ENCODE peak calls at places on chromosomes 6 and 20, in nine cellular contexts. One of them, this sample, is unnamed.

GRCh38 chr6:24702720-24703282 is 16.2 kb downstream of the C6orf62 start:
- DNase-seq in substantia nigra: no peak
- DNase-seq in aorta: no peak
- DNase-seq in WERI-Rb-1: no peak
- DNase-seq in tibial artery: no peak
- DNase-seq in GM23248: no peak
- DNase-seq in CD4-positive, CD25-positive, alpha-beta regulatory T cell: no peak
- DNase-seq in left lung: no peak
- DNase-seq in body of pancreas: no peak
- DNase-seq in this sample: no peak

GRCh38 chr20:1489764-1490436 is 1.3 kb downstream of the SIRPB2 start:
- DNase-seq in substantia nigra: no peak
- DNase-seq in aorta: no peak
- DNase-seq in WERI-Rb-1: no peak
- DNase-seq in tibial artery: no peak
- DNase-seq in GM23248: peak
- DNase-seq in CD4-positive, CD25-positive, alpha-beta regulatory T cell: no peak
- DNase-seq in left lung: peak
- DNase-seq in body of pancreas: no peak
- DNase-seq in this sample: no peak

GRCh38 chr6:15409301-15410125 is 163.6 kb downstream of the JARID2 start:
- DNase-seq in substantia nigra: no peak
- DNase-seq in aorta: no peak
- DNase-seq in WERI-Rb-1: no peak
- DNase-seq in tibial artery: no peak
- DNase-seq in GM23248: no peak
- DNase-seq in CD4-positive, CD25-positive, alpha-beta regulatory T cell: no peak
- DNase-seq in left lung: no peak
- DNase-seq in body of pancreas: no peak
- DNase-seq in this sample: no peak

GRCh38 chr6:106799008-106799952 is 169.9 kb downstream of the QRSL1 start:
- DNase-seq in substantia nigra: no peak
- DNase-seq in aorta: no peak
- DNase-seq in WERI-Rb-1: no peak
- DNase-seq in tibial artery: no peak
- DNase-seq in GM23248: peak
- DNase-seq in CD4-positive, CD25-positive, alpha-beta regulatory T cell: peak
- DNase-seq in left lung: no peak
- DNase-seq in body of pancreas: no peak
- DNase-seq in this sample: no peak

GRCh38 chr6:134035823-134036296 is 16.6 kb downstream of the SLC2A12 start:
- DNase-seq in substantia nigra: peak
- DNase-seq in aorta: no peak
- DNase-seq in WERI-Rb-1: no peak
- DNase-seq in tibial artery: no peak
- DNase-seq in GM23248: peak
- DNase-seq in CD4-positive, CD25-positive, alpha-beta regulatory T cell: no peak
- DNase-seq in left lung: no peak
- DNase-seq in body of pancreas: peak
- DNase-seq in this sample: no peak

GRCh38 chr20:11716239-11716944 is 201.3 kb upstream of the BTBD3 start:
- DNase-seq in substantia nigra: no peak
- DNase-seq in aorta: no peak
- DNase-seq in WERI-Rb-1: peak
- DNase-seq in tibial artery: no peak
- DNase-seq in GM23248: peak
- DNase-seq in CD4-positive, CD25-positive, alpha-beta regulatory T cell: no peak
- DNase-seq in left lung: no peak
- DNase-seq in body of pancreas: no peak
- DNase-seq in this sample: no peak

GRCh38 chr6:133040025-133040838 is 200.9 kb upstream of the EYA4 start:
- DNase-seq in substantia nigra: no peak
- DNase-seq in aorta: no peak
- DNase-seq in WERI-Rb-1: peak
- DNase-seq in tibial artery: no peak
- DNase-seq in GM23248: peak
- DNase-seq in CD4-positive, CD25-positive, alpha-beta regulatory T cell: peak
- DNase-seq in left lung: no peak
- DNase-seq in body of pancreas: no peak
- DNase-seq in this sample: no peak

GRCh38 chr20:17549131-17549530 is 18.0 kb upstream of the BFSP1 start:
- DNase-seq in substantia nigra: no peak
- DNase-seq in aorta: no peak
- DNase-seq in WERI-Rb-1: no peak
- DNase-seq in tibial artery: no peak
- DNase-seq in GM23248: no peak
- DNase-seq in CD4-positive, CD25-positive, alpha-beta regulatory T cell: no peak
- DNase-seq in left lung: no peak
- DNase-seq in body of pancreas: no peak
- DNase-seq in this sample: no peak

GRCh38 chr6:67606905-67607828 is 1027.9 kb upstream of the ADGRB3 start:
- DNase-seq in substantia nigra: no peak
- DNase-seq in aorta: no peak
- DNase-seq in WERI-Rb-1: no peak
- DNase-seq in tibial artery: no peak
- DNase-seq in GM23248: no peak
- DNase-seq in CD4-positive, CD25-positive, alpha-beta regulatory T cell: no peak
- DNase-seq in left lung: no peak
- DNase-seq in body of pancreas: no peak
- DNase-seq in this sample: no peak

GRCh38 chr6:107763959-107764358 is 60.2 kb downstream of the SCML4 start:
- DNase-seq in substantia nigra: no peak
- DNase-seq in aorta: no peak
- DNase-seq in WERI-Rb-1: no peak
- DNase-seq in tibial artery: no peak
- DNase-seq in GM23248: peak
- DNase-seq in CD4-positive, CD25-positive, alpha-beta regulatory T cell: no peak
- DNase-seq in left lung: no peak
- DNase-seq in body of pancreas: no peak
- DNase-seq in this sample: no peak

GRCh38 chr6:39791850-39792500 is at the start of gene DAAM2:
- DNase-seq in substantia nigra: no peak
- DNase-seq in aorta: peak
- DNase-seq in WERI-Rb-1: peak
- DNase-seq in tibial artery: peak
- DNase-seq in GM23248: peak
- DNase-seq in CD4-positive, CD25-positive, alpha-beta regulatory T cell: no peak
- DNase-seq in left lung: peak
- DNase-seq in body of pancreas: peak
- DNase-seq in this sample: no peak

GRCh38 chr6:45697605-45698004 is 318.1 kb downstream of the CLIC5 start:
- DNase-seq in substantia nigra: no peak
- DNase-seq in aorta: no peak
- DNase-seq in WERI-Rb-1: no peak
- DNase-seq in tibial artery: no peak
- DNase-seq in GM23248: peak
- DNase-seq in CD4-positive, CD25-positive, alpha-beta regulatory T cell: no peak
- DNase-seq in left lung: no peak
- DNase-seq in body of pancreas: no peak
- DNase-seq in this sample: no peak

GRCh38 chr6:31586596-31586995 is 519 bp downstream of the LST1 start:
- DNase-seq in substantia nigra: no peak
- DNase-seq in aorta: no peak
- DNase-seq in WERI-Rb-1: no peak
- DNase-seq in tibial artery: no peak
- DNase-seq in GM23248: no peak
- DNase-seq in CD4-positive, CD25-positive, alpha-beta regulatory T cell: peak
- DNase-seq in left lung: peak
- DNase-seq in body of pancreas: no peak
- DNase-seq in this sample: peak

GRCh38 chr6:86937219-86938079 is at the start of gene HTR1E:
- DNase-seq in substantia nigra: no peak
- DNase-seq in aorta: peak
- DNase-seq in WERI-Rb-1: peak
- DNase-seq in tibial artery: no peak
- DNase-seq in GM23248: peak
- DNase-seq in CD4-positive, CD25-positive, alpha-beta regulatory T cell: peak
- DNase-seq in left lung: no peak
- DNase-seq in body of pancreas: peak
- DNase-seq in this sample: no peak

GRCh38 chr20:51318058-51318960 is 224.2 kb downstream of the NFATC2 start:
- DNase-seq in substantia nigra: no peak
- DNase-seq in aorta: no peak
- DNase-seq in WERI-Rb-1: peak
- DNase-seq in tibial artery: no peak
- DNase-seq in GM23248: peak
- DNase-seq in CD4-positive, CD25-positive, alpha-beta regulatory T cell: peak
- DNase-seq in left lung: no peak
- DNase-seq in body of pancreas: peak
- DNase-seq in this sample: peak

DNA sequence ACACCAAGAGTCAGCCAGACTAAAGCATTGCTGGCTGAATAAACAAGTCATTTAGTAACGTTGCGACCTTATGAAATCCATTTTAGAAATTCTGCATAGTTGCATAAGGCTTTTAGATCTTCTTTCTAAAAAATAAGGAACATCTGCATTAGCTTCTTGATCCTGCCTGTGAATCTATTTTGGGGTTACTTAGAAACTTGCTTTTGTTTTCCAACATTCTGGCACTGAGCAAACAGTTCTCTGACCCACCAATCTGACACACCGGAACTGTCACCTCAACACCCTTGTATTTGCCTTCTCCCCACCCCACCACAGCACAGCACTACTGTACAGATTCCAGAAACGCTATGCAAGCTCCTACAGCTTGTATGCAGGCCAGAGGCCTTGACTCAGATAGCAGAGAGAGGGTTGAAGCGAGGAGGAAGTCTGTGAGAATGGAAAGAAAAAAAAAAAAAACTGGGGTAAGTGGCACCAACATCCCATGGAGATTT is 55.0 kb downstream of the KIF13A start:
- DNase-seq in substantia nigra: no peak
- DNase-seq in aorta: no peak
- DNase-seq in WERI-Rb-1: no peak
- DNase-seq in tibial artery: no peak
- DNase-seq in GM23248: peak
- DNase-seq in CD4-positive, CD25-positive, alpha-beta regulatory T cell: no peak
- DNase-seq in left lung: peak
- DNase-seq in body of pancreas: peak
- DNase-seq in this sample: no peak
- H3K27ac ChIP-seq in substantia nigra: peak
- H3K27ac ChIP-seq in aorta: peak
- H3K27ac ChIP-seq in WERI-Rb-1: no peak
- H3K27ac ChIP-seq in tibial artery: peak
- H3K27ac ChIP-seq in GM23248: peak
- H3K27ac ChIP-seq in CD4-positive, CD25-positive, alpha-beta regulatory T cell: no peak
- H3K27ac ChIP-seq in left lung: peak
- H3K27ac ChIP-seq in body of pancreas: peak
- H3K27ac ChIP-seq in this sample: no peak

DNA sequence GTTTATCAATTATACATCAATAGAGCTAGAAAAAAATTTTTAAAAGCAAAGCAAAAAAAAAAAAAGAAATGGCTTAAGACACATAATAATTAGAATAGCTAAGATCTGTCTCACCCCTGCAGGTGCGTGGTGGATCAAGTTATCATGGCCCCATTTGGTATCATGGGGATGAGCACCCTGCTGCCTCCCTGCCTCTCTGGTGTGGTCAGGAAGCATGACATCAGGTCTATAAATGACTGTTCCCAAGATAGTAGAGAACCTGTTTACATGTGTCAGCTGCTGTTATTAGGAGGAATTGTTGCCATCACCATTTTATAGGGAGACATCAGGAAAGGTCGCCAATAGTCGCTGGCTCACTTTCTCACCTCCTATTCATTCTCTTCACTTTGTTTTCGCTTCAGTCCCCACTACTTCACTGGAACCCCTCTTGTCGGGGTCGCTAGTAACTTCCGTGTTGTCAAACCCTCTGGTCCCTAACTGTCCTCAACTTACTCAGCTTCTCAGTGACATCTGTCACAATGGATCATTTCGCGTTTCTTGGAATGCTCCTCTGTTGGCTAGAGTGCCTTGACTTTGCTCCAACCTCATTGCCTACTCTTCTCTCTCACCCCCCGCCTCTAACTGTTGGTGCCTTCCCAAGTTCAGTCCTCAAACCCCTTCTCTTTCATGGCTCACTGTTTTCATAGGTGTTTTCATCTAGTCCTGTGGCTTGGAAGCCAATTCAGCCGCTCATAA is 4.7 kb downstream of the DNTTIP1 start:
- DNase-seq in substantia nigra: no peak
- DNase-seq in aorta: no peak
- DNase-seq in WERI-Rb-1: no peak
- DNase-seq in tibial artery: no peak
- DNase-seq in GM23248: no peak
- DNase-seq in CD4-positive, CD25-positive, alpha-beta regulatory T cell: no peak
- DNase-seq in left lung: no peak
- DNase-seq in body of pancreas: no peak
- DNase-seq in this sample: no peak
- H3K27ac ChIP-seq in substantia nigra: no peak
- H3K27ac ChIP-seq in aorta: no peak
- H3K27ac ChIP-seq in WERI-Rb-1: no peak
- H3K27ac ChIP-seq in tibial artery: no peak
- H3K27ac ChIP-seq in GM23248: no peak
- H3K27ac ChIP-seq in CD4-positive, CD25-positive, alpha-beta regulatory T cell: no peak
- H3K27ac ChIP-seq in left lung: no peak
- H3K27ac ChIP-seq in body of pancreas: no peak
- H3K27ac ChIP-seq in this sample: no peak

DNA sequence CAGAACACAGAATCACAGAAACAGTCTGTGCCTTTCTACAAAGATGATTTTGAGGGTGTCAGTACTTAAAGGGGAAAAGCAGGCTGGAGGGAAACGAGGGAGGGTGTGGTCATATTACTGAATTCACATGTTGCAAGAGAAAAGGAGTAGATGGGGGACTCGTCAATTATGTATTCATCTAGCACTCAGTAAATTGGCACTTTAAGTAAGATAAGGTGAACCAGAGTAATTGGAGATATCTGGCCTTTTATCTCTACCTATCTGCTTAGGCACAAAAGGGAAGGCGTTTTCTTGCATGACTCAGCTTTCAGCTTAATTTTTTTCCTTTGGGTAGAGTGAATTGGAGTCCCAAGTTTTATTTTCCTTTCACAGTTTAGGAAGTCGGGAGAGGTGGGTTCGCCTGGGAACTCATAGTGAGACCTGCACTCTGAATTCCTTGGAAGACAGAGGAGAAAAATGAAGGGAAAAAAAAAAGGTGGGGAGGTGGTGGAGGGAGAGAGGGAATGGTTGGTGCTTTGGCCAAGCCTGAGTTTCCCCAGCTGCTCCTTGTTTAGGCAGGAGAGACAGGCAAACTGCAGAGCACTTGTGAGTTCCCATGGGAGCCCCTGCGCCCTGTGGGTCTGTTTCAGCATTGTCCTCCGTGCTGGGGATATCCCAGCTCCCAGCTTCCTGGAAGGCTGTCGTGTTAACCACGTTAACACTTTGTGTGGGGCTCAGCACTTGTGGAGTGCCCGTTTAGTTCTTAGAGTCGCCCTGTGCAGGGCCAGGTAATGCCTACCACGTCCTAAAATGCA is 19.7 kb upstream of the GTSF1L start:
- DNase-seq in substantia nigra: no peak
- DNase-seq in aorta: no peak
- DNase-seq in WERI-Rb-1: no peak
- DNase-seq in tibial artery: no peak
- DNase-seq in GM23248: no peak
- DNase-seq in CD4-positive, CD25-positive, alpha-beta regulatory T cell: peak
- DNase-seq in left lung: no peak
- DNase-seq in body of pancreas: no peak
- DNase-seq in this sample: no peak
- H3K27ac ChIP-seq in substantia nigra: no peak
- H3K27ac ChIP-seq in aorta: no peak
- H3K27ac ChIP-seq in WERI-Rb-1: no peak
- H3K27ac ChIP-seq in tibial artery: no peak
- H3K27ac ChIP-seq in GM23248: no peak
- H3K27ac ChIP-seq in CD4-positive, CD25-positive, alpha-beta regulatory T cell: no peak
- H3K27ac ChIP-seq in left lung: no peak
- H3K27ac ChIP-seq in body of pancreas: no peak
- H3K27ac ChIP-seq in this sample: no peak

GRCh38 chr20:41222703-41223102 is 85.4 kb downstream of the PLCG1 start:
- DNase-seq in substantia nigra: no peak
- DNase-seq in aorta: no peak
- DNase-seq in WERI-Rb-1: no peak
- DNase-seq in tibial artery: no peak
- DNase-seq in GM23248: peak
- DNase-seq in CD4-positive, CD25-positive, alpha-beta regulatory T cell: no peak
- DNase-seq in left lung: no peak
- DNase-seq in body of pancreas: no peak
- DNase-seq in this sample: no peak
- H3K27ac ChIP-seq in substantia nigra: peak
- H3K27ac ChIP-seq in aorta: no peak
- H3K27ac ChIP-seq in WERI-Rb-1: no peak
- H3K27ac ChIP-seq in tibial artery: peak
- H3K27ac ChIP-seq in GM23248: peak
- H3K27ac ChIP-seq in CD4-positive, CD25-positive, alpha-beta regulatory T cell: no peak
- H3K27ac ChIP-seq in left lung: peak
- H3K27ac ChIP-seq in body of pancreas: no peak
- H3K27ac ChIP-seq in this sample: no peak

This sample was measured in CD4-positive, alpha-beta memory T cell.